ENCODE peak calls at places on chromosomes 7 and 10, in four cellular contexts. I is activated CD4-positive, CD25-positive, alpha-beta regulatory T cell; S is stimulated activated naive CD4-positive, alpha-beta T cell; U is ELF-1. V is an unnamed sample.

GRCh38 chr10:101814466-101815041 is 3.7 kb downstream of the OGA start:
- DNase-seq in I (no peak), S (no peak), U (peak), V (no peak)

GRCh38 chr10:14173706-14174594 is 156.8 kb downstream of the FRMD4A start:
- DNase-seq in I (no peak), S (no peak), U (peak), V (no peak)

GRCh38 chr7:132417037-132417906 is 159.0 kb downstream of the PLXNA4 start:
- DNase-seq in I (no peak), S (no peak), U (no peak), V (no peak)

GRCh38 chr10:95525033-95525418 is 36.1 kb downstream of the SORBS1 start:
- DNase-seq in I (no peak), S (no peak), U (no peak), V (no peak)

GRCh38 chr10:77252380-77252779 is 385.2 kb downstream of the KCNMA1 start:
- DNase-seq in I (no peak), S (no peak), U (no peak), V (no peak)

GRCh38 chr7:45881759-45882464 is 6.4 kb upstream of the IGFBP1 start:
- DNase-seq in I (no peak), S (no peak), U (no peak), V (no peak)

GRCh38 chr10:43128958-43129706 is 9.1 kb upstream of the CSGALNACT2 start:
- DNase-seq in I (no peak), S (no peak), U (no peak), V (no peak)

GRCh38 chr10:74262856-74263255 is 111.8 kb downstream of the ADK start:
- DNase-seq in I (no peak), S (no peak), U (no peak), V (no peak)

GRCh38 chr7:99193527-99194214 is 14.2 kb downstream of the KPNA7 start:
- DNase-seq in I (no peak), S (no peak), U (no peak), V (no peak)

GRCh38 chr10:7410306-7410799 is 481 bp downstream of the SFMBT2 start:
- DNase-seq in I (peak), S (peak), U (peak), V (no peak)

V was measured in GM12892.